ENCODE peak calls at places on chromosomes 7 and 10, in ten cellular contexts. One of them, this sample, is unnamed.

GRCh38 chr10:8056891-8057331 is 2.4 kb downstream of the GATA3 start:
- DNase-seq in fibroblast of lung: no peak
- DNase-seq in right lobe of liver: no peak
- DNase-seq in colonic mucosa: no peak
- DNase-seq in hepatocyte: no peak
- DNase-seq in cardiac muscle cell: no peak
- DNase-seq in HCT116: no peak
- DNase-seq in mucosa of descending colon: no peak
- DNase-seq in K562: no peak
- DNase-seq in ovary: no peak
- DNase-seq in this sample: peak; percentile 59

GRCh38 chr10:110822708-110823291 is 48.9 kb upstream of the PDCD4 start:
- DNase-seq in right lobe of liver: no peak
- DNase-seq in hepatocyte: peak; percentile 84
- DNase-seq in HCT116: no peak
- DNase-seq in ovary: no peak
- DNase-seq in fibroblast of lung: no peak
- DNase-seq in K562: no peak
- DNase-seq in colonic mucosa: peak; percentile 21
- DNase-seq in mucosa of descending colon: no peak
- DNase-seq in cardiac muscle cell: no peak
- DNase-seq in this sample: no peak

GRCh38 chr10:5544216-5544805 is 19.6 kb downstream of the CALML3 start:
- DNase-seq in mucosa of descending colon: peak; percentile 5
- DNase-seq in HCT116: no peak
- DNase-seq in colonic mucosa: no peak
- DNase-seq in right lobe of liver: peak; percentile 53
- DNase-seq in hepatocyte: no peak
- DNase-seq in K562: no peak
- DNase-seq in fibroblast of lung: no peak
- DNase-seq in cardiac muscle cell: no peak
- DNase-seq in ovary: no peak
- DNase-seq in this sample: no peak

GRCh38 chr10:86178401-86179142 is 188.0 kb downstream of the GRID1 start:
- DNase-seq in mucosa of descending colon: no peak
- DNase-seq in HCT116: peak; percentile 4
- DNase-seq in fibroblast of lung: no peak
- DNase-seq in cardiac muscle cell: peak; percentile 10
- DNase-seq in hepatocyte: peak; percentile 37
- DNase-seq in K562: peak; percentile 42
- DNase-seq in ovary: no peak
- DNase-seq in colonic mucosa: no peak
- DNase-seq in right lobe of liver: peak; percentile 25
- DNase-seq in this sample: no peak

GRCh38 chr7:39696631-39697030 is 73.3 kb downstream of the RALA start:
- DNase-seq in mucosa of descending colon: no peak
- DNase-seq in K562: no peak
- DNase-seq in right lobe of liver: no peak
- DNase-seq in cardiac muscle cell: no peak
- DNase-seq in HCT116: no peak
- DNase-seq in ovary: no peak
- DNase-seq in fibroblast of lung: no peak
- DNase-seq in hepatocyte: no peak
- DNase-seq in colonic mucosa: no peak
- DNase-seq in this sample: no peak

GRCh38 chr10:81978238-81978637 is 103.2 kb downstream of the NRG3 start:
- DNase-seq in HCT116: no peak
- DNase-seq in colonic mucosa: no peak
- DNase-seq in K562: peak; percentile 21
- DNase-seq in mucosa of descending colon: no peak
- DNase-seq in fibroblast of lung: peak; percentile 13
- DNase-seq in ovary: no peak
- DNase-seq in hepatocyte: peak; percentile 72
- DNase-seq in right lobe of liver: no peak
- DNase-seq in cardiac muscle cell: peak; percentile 33
- DNase-seq in this sample: no peak

GRCh38 chr7:147759327-147759943 is 831.1 kb upstream of the C7orf33 start:
- DNase-seq in mucosa of descending colon: no peak
- DNase-seq in K562: no peak
- DNase-seq in colonic mucosa: no peak
- DNase-seq in ovary: no peak
- DNase-seq in right lobe of liver: no peak
- DNase-seq in HCT116: no peak
- DNase-seq in hepatocyte: no peak
- DNase-seq in fibroblast of lung: no peak
- DNase-seq in cardiac muscle cell: no peak
- DNase-seq in this sample: no peak

GRCh38 chr7:68980011-68980410 is 618.3 kb upstream of the AUTS2 start:
- DNase-seq in colonic mucosa: no peak
- DNase-seq in mucosa of descending colon: no peak
- DNase-seq in right lobe of liver: no peak
- DNase-seq in K562: no peak
- DNase-seq in HCT116: no peak
- DNase-seq in fibroblast of lung: peak; percentile 66
- DNase-seq in hepatocyte: no peak
- DNase-seq in cardiac muscle cell: peak; percentile 40
- DNase-seq in ovary: no peak
- DNase-seq in this sample: no peak

GRCh38 chr7:27840314-27840713 is 100.4 kb downstream of the TAX1BP1 start:
- DNase-seq in ovary: no peak
- DNase-seq in mucosa of descending colon: no peak
- DNase-seq in cardiac muscle cell: no peak
- DNase-seq in K562: no peak
- DNase-seq in fibroblast of lung: no peak
- DNase-seq in colonic mucosa: no peak
- DNase-seq in right lobe of liver: no peak
- DNase-seq in hepatocyte: no peak
- DNase-seq in HCT116: no peak
- DNase-seq in this sample: no peak

GRCh38 chr10:97332586-97333350 is 1.8 kb downstream of the FRAT2 start:
- DNase-seq in ovary: peak; percentile 52
- DNase-seq in right lobe of liver: peak; percentile 80
- DNase-seq in mucosa of descending colon: no peak
- DNase-seq in hepatocyte: peak; percentile 82
- DNase-seq in fibroblast of lung: peak; percentile 77
- DNase-seq in cardiac muscle cell: peak; percentile 83
- DNase-seq in colonic mucosa: peak; percentile 66
- DNase-seq in K562: peak; percentile 43
- DNase-seq in HCT116: no peak
- DNase-seq in this sample: no peak

GRCh38 chr10:43863859-43864591 is 215.3 kb upstream of the ZNF32 start:
- DNase-seq in cardiac muscle cell: peak; percentile 82
- DNase-seq in HCT116: no peak
- DNase-seq in ovary: peak; percentile 6
- DNase-seq in fibroblast of lung: peak; percentile 93
- DNase-seq in right lobe of liver: no peak
- DNase-seq in mucosa of descending colon: no peak
- DNase-seq in colonic mucosa: peak; percentile 49
- DNase-seq in K562: no peak
- DNase-seq in hepatocyte: peak; percentile 74
- DNase-seq in this sample: no peak

GRCh38 chr10:72567884-72568283 is 58.0 kb downstream of the MICU1 start:
- DNase-seq in right lobe of liver: no peak
- DNase-seq in colonic mucosa: no peak
- DNase-seq in K562: peak; percentile 43
- DNase-seq in fibroblast of lung: no peak
- DNase-seq in hepatocyte: no peak
- DNase-seq in ovary: no peak
- DNase-seq in mucosa of descending colon: no peak
- DNase-seq in cardiac muscle cell: peak; percentile 25
- DNase-seq in HCT116: peak; percentile 10
- DNase-seq in this sample: no peak

GRCh38 chr7:116630932-116631449 is 41.0 kb upstream of the MET start:
- DNase-seq in mucosa of descending colon: peak; percentile 85
- DNase-seq in HCT116: peak; percentile 96
- DNase-seq in colonic mucosa: peak; percentile 88
- DNase-seq in right lobe of liver: peak; percentile 91
- DNase-seq in K562: no peak
- DNase-seq in hepatocyte: peak; percentile 76
- DNase-seq in ovary: no peak
- DNase-seq in cardiac muscle cell: peak; percentile 90
- DNase-seq in fibroblast of lung: peak; percentile 94
- DNase-seq in this sample: no peak

GRCh38 chr10:921471-922414 is 9.8 kb downstream of the LARP4B start:
- DNase-seq in ovary: no peak
- DNase-seq in K562: no peak
- DNase-seq in colonic mucosa: no peak
- DNase-seq in cardiac muscle cell: peak; percentile 82
- DNase-seq in hepatocyte: no peak
- DNase-seq in mucosa of descending colon: no peak
- DNase-seq in fibroblast of lung: peak; percentile 89
- DNase-seq in right lobe of liver: no peak
- DNase-seq in HCT116: no peak
- DNase-seq in this sample: no peak

GRCh38 chr7:116433246-116433645 is 66.3 kb upstream of the CAV2 start:
- DNase-seq in colonic mucosa: no peak
- DNase-seq in right lobe of liver: no peak
- DNase-seq in ovary: no peak
- DNase-seq in cardiac muscle cell: no peak
- DNase-seq in fibroblast of lung: peak; percentile 41
- DNase-seq in hepatocyte: no peak
- DNase-seq in HCT116: no peak
- DNase-seq in mucosa of descending colon: no peak
- DNase-seq in K562: no peak
- DNase-seq in this sample: no peak

GRCh38 chr10:102409604-102410426 is 8.8 kb downstream of the PSD start:
- DNase-seq in fibroblast of lung: no peak
- DNase-seq in K562: no peak
- DNase-seq in ovary: no peak
- DNase-seq in mucosa of descending colon: peak; percentile 43
- DNase-seq in HCT116: no peak
- DNase-seq in hepatocyte: no peak
- DNase-seq in right lobe of liver: no peak
- DNase-seq in cardiac muscle cell: peak; percentile 25
- DNase-seq in colonic mucosa: no peak
- DNase-seq in this sample: no peak

GRCh38 chr10:102405632-102406031 is 10.1 kb downstream of the NFKB2 start:
- DNase-seq in fibroblast of lung: no peak
- DNase-seq in K562: no peak
- DNase-seq in right lobe of liver: no peak
- DNase-seq in hepatocyte: no peak
- DNase-seq in cardiac muscle cell: no peak
- DNase-seq in ovary: no peak
- DNase-seq in HCT116: no peak
- DNase-seq in colonic mucosa: no peak
- DNase-seq in mucosa of descending colon: no peak
- DNase-seq in this sample: no peak

GRCh38 chr10:102408081-102408727 is 10.4 kb downstream of the PSD start:
- DNase-seq in fibroblast of lung: no peak
- DNase-seq in ovary: no peak
- DNase-seq in right lobe of liver: no peak
- DNase-seq in hepatocyte: no peak
- DNase-seq in K562: no peak
- DNase-seq in cardiac muscle cell: no peak
- DNase-seq in HCT116: no peak
- DNase-seq in mucosa of descending colon: no peak
- DNase-seq in colonic mucosa: no peak
- DNase-seq in this sample: no peak

GRCh38 chr10:102408728-102409603 is 9.6 kb downstream of the PSD start:
- DNase-seq in mucosa of descending colon: peak; percentile 61
- DNase-seq in colonic mucosa: no peak
- DNase-seq in right lobe of liver: peak; percentile 47
- DNase-seq in K562: peak; percentile 84
- DNase-seq in hepatocyte: peak; percentile 84
- DNase-seq in cardiac muscle cell: peak; percentile 82
- DNase-seq in ovary: peak; percentile 65
- DNase-seq in HCT116: no peak
- DNase-seq in fibroblast of lung: peak; percentile 60
- DNase-seq in this sample: peak; percentile 80

GRCh38 chr10:102407641-102407943 is 11.0 kb downstream of the PSD start:
- DNase-seq in right lobe of liver: no peak
- DNase-seq in fibroblast of lung: no peak
- DNase-seq in colonic mucosa: no peak
- DNase-seq in cardiac muscle cell: no peak
- DNase-seq in ovary: no peak
- DNase-seq in K562: no peak
- DNase-seq in hepatocyte: no peak
- DNase-seq in HCT116: no peak
- DNase-seq in mucosa of descending colon: no peak
- DNase-seq in this sample: no peak
- H3K4me1 ChIP-seq in right lobe of liver: no peaks in the 10 kb centered on the region
- H3K4me1 ChIP-seq in fibroblast of lung: no peaks in the 10 kb centered on the region
- H3K4me1 ChIP-seq in colonic mucosa: no peaks in the 10 kb centered on the region
- H3K4me1 ChIP-seq in cardiac muscle cell: no peaks in the 10 kb centered on the region
- H3K4me1 ChIP-seq in ovary: peaks cover 5% of the 10 kb centered on the region
- H3K4me1 ChIP-seq in K562: peaks cover 52% of the 10 kb centered on the region
- H3K4me1 ChIP-seq in hepatocyte: peaks cover 11% of the 10 kb centered on the region
- H3K4me1 ChIP-seq in HCT116: peaks cover 25% of the 10 kb centered on the region
- H3K4me1 ChIP-seq in mucosa of descending colon: peaks cover 8% of the 10 kb centered on the region
- H3K4me1 ChIP-seq in this sample: peaks cover 29% of the 10 kb centered on the region

GRCh38 chr7:78073470-78074382 is 275.2 kb downstream of the PHTF2 start:
- DNase-seq in K562: no peak
- DNase-seq in HCT116: no peak
- DNase-seq in colonic mucosa: no peak
- DNase-seq in mucosa of descending colon: no peak
- DNase-seq in fibroblast of lung: peak; percentile 46
- DNase-seq in cardiac muscle cell: no peak
- DNase-seq in ovary: no peak
- DNase-seq in hepatocyte: peak; percentile 17
- DNase-seq in right lobe of liver: no peak
- DNase-seq in this sample: no peak
- H3K4me3 ChIP-seq in K562: no peak overlapping the region
- H3K4me3 ChIP-seq in HCT116: no peak overlapping the region
- H3K4me3 ChIP-seq in colonic mucosa: no peak overlapping the region
- H3K4me3 ChIP-seq in mucosa of descending colon: no peak overlapping the region
- H3K4me3 ChIP-seq in fibroblast of lung: no peak overlapping the region
- H3K4me3 ChIP-seq in cardiac muscle cell: no peak overlapping the region
- H3K4me3 ChIP-seq in ovary: no peak overlapping the region
- H3K4me3 ChIP-seq in hepatocyte: no peak overlapping the region
- H3K4me3 ChIP-seq in right lobe of liver: no peak overlapping the region
- H3K4me3 ChIP-seq in this sample: no peak overlapping the region

DNA sequence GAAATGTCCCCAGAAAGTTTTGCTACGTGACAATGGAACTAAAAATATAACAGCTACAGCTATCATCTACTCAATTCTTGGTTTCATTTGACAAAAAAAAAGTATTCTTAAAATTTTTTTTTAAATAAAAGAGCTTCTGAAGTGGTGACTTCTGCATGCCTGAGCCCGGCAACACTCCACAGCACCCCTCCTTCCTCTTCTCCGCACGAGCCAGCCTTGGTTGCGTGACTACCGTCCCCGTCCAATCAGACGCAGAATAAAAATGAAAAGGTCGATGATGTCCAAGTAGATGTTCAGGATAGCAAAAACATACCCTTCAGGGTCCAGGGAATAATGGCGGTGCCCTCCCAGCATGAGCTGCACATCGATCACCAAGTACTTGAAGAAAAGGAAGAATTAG is 34.5 kb upstream of the GATAD1 start:
- DNase-seq in K562: no peak
- DNase-seq in right lobe of liver: no peak
- DNase-seq in mucosa of descending colon: no peak
- DNase-seq in cardiac muscle cell: no peak
- DNase-seq in HCT116: no peak
- DNase-seq in colonic mucosa: no peak
- DNase-seq in fibroblast of lung: no peak
- DNase-seq in ovary: no peak
- DNase-seq in hepatocyte: no peak
- DNase-seq in this sample: no peak
- H3K4me1 ChIP-seq in K562: no peaks in the 10 kb centered on the region
- H3K4me1 ChIP-seq in right lobe of liver: no peaks in the 10 kb centered on the region
- H3K4me1 ChIP-seq in mucosa of descending colon: no peaks in the 10 kb centered on the region
- H3K4me1 ChIP-seq in cardiac muscle cell: no peaks in the 10 kb centered on the region
- H3K4me1 ChIP-seq in HCT116: no peaks in the 10 kb centered on the region
- H3K4me1 ChIP-seq in colonic mucosa: no peaks in the 10 kb centered on the region
- H3K4me1 ChIP-seq in fibroblast of lung: no peaks in the 10 kb centered on the region
- H3K4me1 ChIP-seq in ovary: peaks cover 1% of the 10 kb centered on the region
- H3K4me1 ChIP-seq in hepatocyte: no peaks in the 10 kb centered on the region
- H3K4me1 ChIP-seq in this sample: no peaks in the 10 kb centered on the region

GRCh38 chr7:100786323-100786722 is 41.0 kb downstream of the EPHB4 start:
- DNase-seq in fibroblast of lung: no peak
- DNase-seq in hepatocyte: no peak
- DNase-seq in cardiac muscle cell: no peak
- DNase-seq in colonic mucosa: no peak
- DNase-seq in right lobe of liver: no peak
- DNase-seq in K562: no peak
- DNase-seq in ovary: no peak
- DNase-seq in HCT116: no peak
- DNase-seq in mucosa of descending colon: no peak
- DNase-seq in this sample: no peak
- H3K4me3 ChIP-seq in fibroblast of lung: no peak overlapping the region
- H3K4me3 ChIP-seq in hepatocyte: no peak overlapping the region
- H3K4me3 ChIP-seq in cardiac muscle cell: no peak overlapping the region
- H3K4me3 ChIP-seq in colonic mucosa: no peak overlapping the region
- H3K4me3 ChIP-seq in right lobe of liver: no peak overlapping the region
- H3K4me3 ChIP-seq in K562: no peak overlapping the region
- H3K4me3 ChIP-seq in ovary: no peak overlapping the region
- H3K4me3 ChIP-seq in HCT116: no peak overlapping the region
- H3K4me3 ChIP-seq in mucosa of descending colon: no peak overlapping the region
- H3K4me3 ChIP-seq in this sample: no peak overlapping the region